ENCODE peak calls at places on chromosomes 12 and 14, in seven cellular contexts. One of them, this sample, is unnamed.

GRCh38 chr12:53984901-53985357 is at the start of gene HOXC10:
- DNase-seq in stomach: peak; percentile 73
- DNase-seq in aorta: peak; percentile 93
- DNase-seq in tibial artery: peak; percentile 98
- DNase-seq in K562: peak; percentile 91
- DNase-seq in testis: peak; percentile 97
- DNase-seq in HepG2: peak; percentile 53
- DNase-seq in this sample: peak; percentile 92

GRCh38 chr12:112418248-112418595 is 525 bp upstream of the PTPN11 start:
- DNase-seq in stomach: no peak
- DNase-seq in aorta: no peak
- DNase-seq in tibial artery: no peak
- DNase-seq in K562: no peak
- DNase-seq in testis: peak; percentile 20
- DNase-seq in HepG2: no peak
- DNase-seq in this sample: no peak

GRCh38 chr12:25653487-25654175 is 100.5 kb upstream of the LMNTD1 start:
- DNase-seq in stomach: no peak
- DNase-seq in aorta: peak; percentile 64
- DNase-seq in tibial artery: no peak
- DNase-seq in K562: no peak
- DNase-seq in testis: no peak
- DNase-seq in HepG2: no peak
- DNase-seq in this sample: peak; percentile 7

GRCh38 chr12:3366451-3367155 is 124.4 kb upstream of the PRMT8 start:
- DNase-seq in stomach: no peak
- DNase-seq in aorta: no peak
- DNase-seq in tibial artery: no peak
- DNase-seq in K562: no peak
- DNase-seq in testis: no peak
- DNase-seq in HepG2: no peak
- DNase-seq in this sample: no peak

GRCh38 chr14:61968207-61968606 is 206.0 kb downstream of the SNAPC1 start:
- DNase-seq in stomach: no peak
- DNase-seq in aorta: no peak
- DNase-seq in tibial artery: no peak
- DNase-seq in K562: no peak
- DNase-seq in testis: no peak
- DNase-seq in HepG2: no peak
- DNase-seq in this sample: no peak

GRCh38 chr12:108635201-108635996 is 1.7 kb upstream of the SELPLG start:
- DNase-seq in stomach: no peak
- DNase-seq in aorta: peak; percentile 42
- DNase-seq in tibial artery: no peak
- DNase-seq in K562: no peak
- DNase-seq in testis: no peak
- DNase-seq in HepG2: no peak
- DNase-seq in this sample: no peak

GRCh38 chr12:118611295-118611694 is 234.9 kb downstream of the SUDS3 start:
- DNase-seq in stomach: peak; percentile 67
- DNase-seq in aorta: peak; percentile 61
- DNase-seq in tibial artery: no peak
- DNase-seq in K562: no peak
- DNase-seq in testis: no peak
- DNase-seq in HepG2: no peak
- DNase-seq in this sample: no peak

GRCh38 chr12:93440043-93440835 is 1.5 kb downstream of the UBE2N start:
- DNase-seq in stomach: no peak
- DNase-seq in aorta: no peak
- DNase-seq in tibial artery: no peak
- DNase-seq in K562: no peak
- DNase-seq in testis: no peak
- DNase-seq in HepG2: no peak
- DNase-seq in this sample: no peak

GRCh38 chr14:34043627-34044372 is 92.9 kb upstream of the EGLN3 start:
- DNase-seq in stomach: no peak
- DNase-seq in aorta: no peak
- DNase-seq in tibial artery: no peak
- DNase-seq in K562: peak; percentile 61
- DNase-seq in testis: no peak
- DNase-seq in HepG2: peak; percentile 99
- DNase-seq in this sample: peak; percentile 90

GRCh38 chr14:91257328-91258020 is 13.0 kb upstream of the GPR68 start:
- DNase-seq in stomach: no peak
- DNase-seq in aorta: no peak
- DNase-seq in tibial artery: no peak
- DNase-seq in K562: no peak
- DNase-seq in testis: no peak
- DNase-seq in HepG2: no peak
- DNase-seq in this sample: peak; percentile 56

GRCh38 chr12:88305491-88305890 is 163.4 kb downstream of the TMTC3 start:
- DNase-seq in stomach: no peak
- DNase-seq in aorta: no peak
- DNase-seq in tibial artery: no peak
- DNase-seq in K562: no peak
- DNase-seq in testis: no peak
- DNase-seq in HepG2: peak; percentile 8
- DNase-seq in this sample: no peak

GRCh38 chr14:70987042-70987441 is 79.8 kb downstream of the PCNX1 start:
- DNase-seq in stomach: no peak
- DNase-seq in aorta: no peak
- DNase-seq in tibial artery: no peak
- DNase-seq in K562: no peak
- DNase-seq in testis: no peak
- DNase-seq in HepG2: no peak
- DNase-seq in this sample: no peak

GRCh38 chr12:19846561-19846960 is 407.3 kb downstream of the AEBP2 start:
- DNase-seq in stomach: no peak
- DNase-seq in aorta: no peak
- DNase-seq in tibial artery: no peak
- DNase-seq in K562: no peak
- DNase-seq in testis: no peak
- DNase-seq in HepG2: no peak
- DNase-seq in this sample: no peak

GRCh38 chr12:120077260-120077659 is 39.3 kb downstream of the RAB35 start:
- DNase-seq in stomach: no peak
- DNase-seq in aorta: no peak
- DNase-seq in tibial artery: no peak
- DNase-seq in K562: no peak
- DNase-seq in testis: no peak
- DNase-seq in HepG2: no peak
- DNase-seq in this sample: no peak

GRCh38 chr14:104551851-104552737 is 27.5 kb upstream of the C14orf180 start:
- DNase-seq in stomach: no peak
- DNase-seq in aorta: peak; percentile 21
- DNase-seq in tibial artery: no peak
- DNase-seq in K562: no peak
- DNase-seq in testis: no peak
- DNase-seq in HepG2: no peak
- DNase-seq in this sample: peak; percentile 2

GRCh38 chr14:53620325-53620716 is 336.3 kb downstream of the BMP4 start:
- DNase-seq in stomach: no peak
- DNase-seq in aorta: no peak
- DNase-seq in tibial artery: no peak
- DNase-seq in K562: no peak
- DNase-seq in testis: no peak
- DNase-seq in HepG2: no peak
- DNase-seq in this sample: no peak

GRCh38 chr14:104693482-104694431 is 4.3 kb downstream of the INF2 start:
- DNase-seq in stomach: peak; percentile 64
- DNase-seq in aorta: no peak
- DNase-seq in tibial artery: no peak
- DNase-seq in K562: no peak
- DNase-seq in testis: no peak
- DNase-seq in HepG2: no peak
- DNase-seq in this sample: no peak

GRCh38 chr12:5083955-5084849 is 40.5 kb downstream of the KCNA5 start:
- DNase-seq in stomach: no peak
- DNase-seq in aorta: no peak
- DNase-seq in tibial artery: no peak
- DNase-seq in K562: peak; percentile 43
- DNase-seq in testis: peak; percentile 44
- DNase-seq in HepG2: peak; percentile 24
- DNase-seq in this sample: peak; percentile 13

GRCh38 chr12:69647178-69647577 is 36.5 kb upstream of the LRRC10 start:
- DNase-seq in stomach: no peak
- DNase-seq in aorta: no peak
- DNase-seq in tibial artery: no peak
- DNase-seq in K562: no peak
- DNase-seq in testis: no peak
- DNase-seq in HepG2: no peak
- DNase-seq in this sample: no peak

GRCh38 chr12:27525373-27525772 is 1.4 kb downstream of the PPFIBP1 start:
- DNase-seq in stomach: no peak
- DNase-seq in aorta: no peak
- DNase-seq in tibial artery: peak; percentile 45
- DNase-seq in K562: no peak
- DNase-seq in testis: peak; percentile 16
- DNase-seq in HepG2: no peak
- DNase-seq in this sample: peak; percentile 38

GRCh38 chr12:83378186-83378727 is 691.6 kb downstream of the TMTC2 start:
- DNase-seq in stomach: no peak
- DNase-seq in aorta: no peak
- DNase-seq in tibial artery: no peak
- DNase-seq in K562: no peak
- DNase-seq in testis: no peak
- DNase-seq in HepG2: no peak
- DNase-seq in this sample: no peak

GRCh38 chr12:34377243-34378035 is 355.1 kb downstream of the ALG10 start:
- DNase-seq in stomach: no peak
- DNase-seq in aorta: no peak
- DNase-seq in tibial artery: no peak
- DNase-seq in K562: no peak
- DNase-seq in testis: no peak
- DNase-seq in HepG2: no peak
- DNase-seq in this sample: no peak

GRCh38 chr12:34371050-34371449 is 348.8 kb downstream of the ALG10 start:
- DNase-seq in stomach: no peak
- DNase-seq in aorta: no peak
- DNase-seq in tibial artery: no peak
- DNase-seq in K562: no peak
- DNase-seq in testis: no peak
- DNase-seq in HepG2: no peak
- DNase-seq in this sample: no peak

GRCh38 chr12:34376133-34376799 is 354.0 kb downstream of the ALG10 start:
- DNase-seq in stomach: no peak
- DNase-seq in aorta: no peak
- DNase-seq in tibial artery: no peak
- DNase-seq in K562: peak; percentile 36
- DNase-seq in testis: no peak
- DNase-seq in HepG2: no peak
- DNase-seq in this sample: no peak

GRCh38 chr12:34372003-34372402 is 349.7 kb downstream of the ALG10 start:
- DNase-seq in stomach: no peak
- DNase-seq in aorta: no peak
- DNase-seq in tibial artery: no peak
- DNase-seq in K562: no peak
- DNase-seq in testis: no peak
- DNase-seq in HepG2: no peak
- DNase-seq in this sample: no peak

DNA sequence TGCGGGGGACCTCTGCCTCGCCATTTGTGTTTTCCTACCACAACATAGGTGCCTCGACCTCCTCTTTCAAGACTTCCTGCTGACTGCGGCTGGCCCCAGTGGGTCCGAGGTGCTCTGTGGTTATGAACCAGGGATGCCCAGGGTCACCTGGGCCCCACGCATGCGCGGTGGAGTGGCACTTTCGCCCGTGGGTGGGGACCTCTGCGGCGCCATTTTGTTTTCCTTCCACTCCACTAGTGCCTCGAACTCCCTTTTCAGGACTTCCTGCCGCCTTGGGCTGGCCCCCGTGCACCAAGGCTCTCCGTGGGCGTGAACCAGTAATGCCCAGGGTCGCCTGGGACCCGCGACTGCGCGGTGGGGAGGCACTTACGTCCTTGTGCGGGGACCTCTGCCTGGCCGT is 351.6 kb downstream of the ALG10 start:
- DNase-seq in stomach: no peak
- DNase-seq in aorta: no peak
- DNase-seq in tibial artery: no peak
- DNase-seq in K562: no peak
- DNase-seq in testis: no peak
- DNase-seq in HepG2: no peak
- DNase-seq in this sample: no peak
- H3K9me3 ChIP-seq in stomach: peaks cover 31% of the 10 kb centered on the region
- H3K9me3 ChIP-seq in aorta: peaks cover 5% of the 10 kb centered on the region
- H3K9me3 ChIP-seq in tibial artery: peaks cover 58% of the 10 kb centered on the region
- H3K9me3 ChIP-seq in K562: no peaks in the 10 kb centered on the region
- H3K9me3 ChIP-seq in testis: no peaks in the 10 kb centered on the region
- H3K9me3 ChIP-seq in HepG2: no peaks in the 10 kb centered on the region
- H3K9me3 ChIP-seq in this sample: no peaks in the 10 kb centered on the region

DNA sequence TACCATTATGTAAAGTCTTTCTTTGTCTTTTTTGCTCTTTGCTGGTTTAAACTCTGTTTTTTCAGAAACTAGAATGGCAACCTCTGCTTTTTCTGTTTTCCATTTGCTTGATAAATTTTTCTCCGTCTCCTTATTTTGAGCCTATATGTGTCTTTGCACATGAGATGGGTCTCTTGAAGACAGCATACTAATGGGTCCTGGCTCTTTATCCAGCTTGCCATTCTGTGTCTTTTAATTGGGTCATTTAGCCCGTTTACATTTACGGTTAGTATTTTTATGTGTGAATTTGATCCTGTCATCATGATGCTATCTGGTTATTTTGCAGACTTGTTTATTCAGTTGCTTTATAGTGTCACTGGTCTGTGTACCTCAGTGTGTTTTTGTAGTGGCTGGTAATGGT is 207.9 kb upstream of the TMEM260 start:
- DNase-seq in stomach: no peak
- DNase-seq in aorta: no peak
- DNase-seq in tibial artery: no peak
- DNase-seq in K562: no peak
- DNase-seq in testis: no peak
- DNase-seq in HepG2: no peak
- DNase-seq in this sample: no peak
- H3K9me3 ChIP-seq in stomach: peaks cover 6% of the 10 kb centered on the region
- H3K9me3 ChIP-seq in aorta: no peaks in the 10 kb centered on the region
- H3K9me3 ChIP-seq in tibial artery: peaks cover 24% of the 10 kb centered on the region
- H3K9me3 ChIP-seq in K562: no peaks in the 10 kb centered on the region
- H3K9me3 ChIP-seq in testis: no peaks in the 10 kb centered on the region
- H3K9me3 ChIP-seq in HepG2: peaks cover 18% of the 10 kb centered on the region
- H3K9me3 ChIP-seq in this sample: no peaks in the 10 kb centered on the region

DNA sequence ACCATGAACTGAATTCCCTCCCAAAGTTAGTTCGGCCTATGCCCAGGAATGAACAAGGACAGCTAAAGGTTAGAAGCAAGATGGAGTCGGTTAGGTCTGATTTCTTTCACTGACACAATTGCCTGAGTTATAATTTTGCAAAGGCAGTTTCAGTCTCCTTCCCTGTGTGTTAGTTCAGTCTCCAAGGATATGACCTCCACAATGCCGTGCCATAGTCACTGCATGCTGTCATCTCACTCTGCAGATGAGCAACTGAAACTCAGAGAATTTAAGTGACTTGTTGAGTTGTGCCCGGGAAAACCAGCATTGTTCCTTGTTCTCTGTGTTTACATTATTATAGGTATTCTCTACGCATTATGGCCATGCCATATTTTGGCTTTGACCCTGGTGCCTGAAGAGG is 10.1 kb upstream of the SERPINA1 start:
- DNase-seq in stomach: no peak
- DNase-seq in aorta: no peak
- DNase-seq in tibial artery: no peak
- DNase-seq in K562: no peak
- DNase-seq in testis: no peak
- DNase-seq in HepG2: no peak
- DNase-seq in this sample: no peak
- H3K9me3 ChIP-seq in stomach: no peaks in the 10 kb centered on the region
- H3K9me3 ChIP-seq in aorta: no peaks in the 10 kb centered on the region
- H3K9me3 ChIP-seq in tibial artery: no peaks in the 10 kb centered on the region
- H3K9me3 ChIP-seq in K562: no peaks in the 10 kb centered on the region
- H3K9me3 ChIP-seq in testis: no peaks in the 10 kb centered on the region
- H3K9me3 ChIP-seq in HepG2: no peaks in the 10 kb centered on the region
- H3K9me3 ChIP-seq in this sample: no peaks in the 10 kb centered on the region

GRCh38 chr14:28765169-28765906 is 1.2 kb upstream of the FOXG1 start:
- DNase-seq in stomach: no peak
- DNase-seq in aorta: no peak
- DNase-seq in tibial artery: no peak
- DNase-seq in K562: no peak
- DNase-seq in testis: no peak
- DNase-seq in HepG2: no peak
- DNase-seq in this sample: peak; percentile 22
- H3K9me3 ChIP-seq in stomach: peaks cover 3% of the 10 kb centered on the region
- H3K9me3 ChIP-seq in aorta: peaks cover 4% of the 10 kb centered on the region
- H3K9me3 ChIP-seq in tibial artery: peaks cover 5% of the 10 kb centered on the region
- H3K9me3 ChIP-seq in K562: no peaks in the 10 kb centered on the region
- H3K9me3 ChIP-seq in testis: no peaks in the 10 kb centered on the region
- H3K9me3 ChIP-seq in HepG2: peaks cover 9% of the 10 kb centered on the region
- H3K9me3 ChIP-seq in this sample: no peaks in the 10 kb centered on the region